ENCODE peak calls at places on chromosomes 12 and 14, in four cellular contexts. One of them, this sample, is unnamed.

GRCh38 chr14:96245710-96246534 is 10.1 kb upstream of the BDKRB1 start:
- DNase-seq in A549: no peak
- DNase-seq in tibial nerve: no peak
- DNase-seq in ovary: no peak
- DNase-seq in this sample: no peak

GRCh38 chr14:74083161-74083560 is 1.1 kb downstream of the ALDH6A1 start:
- DNase-seq in tibial nerve: no peak
- DNase-seq in ovary: no peak
- DNase-seq in A549: no peak
- DNase-seq in this sample: no peak

GRCh38 chr12:55698965-55699364 is 8.7 kb downstream of the ITGA7 start:
- DNase-seq in tibial nerve: no peak
- DNase-seq in A549: no peak
- DNase-seq in ovary: no peak
- DNase-seq in this sample: no peak

GRCh38 chr12:123532808-123533649 is 490 bp downstream of the RILPL1 start:
- DNase-seq in ovary: peak
- DNase-seq in tibial nerve: peak
- DNase-seq in A549: peak
- DNase-seq in this sample: peak

GRCh38 chr14:77009014-77009413 is 19.5 kb downstream of the IRF2BPL start:
- DNase-seq in tibial nerve: no peak
- DNase-seq in A549: no peak
- DNase-seq in ovary: no peak
- DNase-seq in this sample: no peak

GRCh38 chr14:40656301-40656700 is 950.4 kb upstream of the LRFN5 start:
- DNase-seq in tibial nerve: no peak
- DNase-seq in A549: no peak
- DNase-seq in ovary: no peak
- DNase-seq in this sample: no peak

GRCh38 chr12:90548595-90548994 is 406.4 kb downstream of the CCER1 start:
- DNase-seq in tibial nerve: no peak
- DNase-seq in A549: no peak
- DNase-seq in ovary: no peak
- DNase-seq in this sample: no peak

GRCh38 chr12:27984275-27984674 is 11.7 kb upstream of the PTHLH start:
- DNase-seq in ovary: no peak
- DNase-seq in tibial nerve: no peak
- DNase-seq in A549: peak
- DNase-seq in this sample: no peak

GRCh38 chr14:83071888-83072501 is 1538.3 kb upstream of the SEL1L start:
- DNase-seq in tibial nerve: no peak
- DNase-seq in A549: no peak
- DNase-seq in ovary: no peak
- DNase-seq in this sample: no peak

GRCh38 chr12:6978188-6978986 is 7.7 kb downstream of the EMG1 start:
- DNase-seq in tibial nerve: no peak
- DNase-seq in A549: no peak
- DNase-seq in ovary: no peak
- DNase-seq in this sample: no peak

GRCh38 chr12:127051139-127051538 is 1215.8 kb upstream of the TMEM132C start:
- DNase-seq in A549: no peak
- DNase-seq in tibial nerve: no peak
- DNase-seq in ovary: no peak
- DNase-seq in this sample: no peak

GRCh38 chr12:1217191-1217949 is 226.3 kb downstream of the ERC1 start:
- DNase-seq in A549: no peak
- DNase-seq in tibial nerve: no peak
- DNase-seq in ovary: no peak
- DNase-seq in this sample: no peak

GRCh38 chr12:124550123-124551089 is 17.0 kb downstream of the NCOR2 start:
- DNase-seq in A549: no peak
- DNase-seq in tibial nerve: no peak
- DNase-seq in ovary: no peak
- DNase-seq in this sample: no peak

GRCh38 chr12:108777156-108777555 is 45.8 kb upstream of the CORO1C start:
- DNase-seq in tibial nerve: no peak
- DNase-seq in ovary: no peak
- DNase-seq in A549: no peak
- DNase-seq in this sample: no peak

GRCh38 chr14:30267141-30267540 is 291.8 kb upstream of the G2E3 start:
- DNase-seq in tibial nerve: no peak
- DNase-seq in ovary: no peak
- DNase-seq in A549: no peak
- DNase-seq in this sample: no peak

GRCh38 chr12:54591001-54591591 is 2.6 kb upstream of the PPP1R1A start:
- DNase-seq in tibial nerve: no peak
- DNase-seq in ovary: no peak
- DNase-seq in A549: no peak
- DNase-seq in this sample: no peak

GRCh38 chr12:4116251-4117111 is 157.1 kb upstream of the CCND2 start:
- DNase-seq in A549: no peak
- DNase-seq in ovary: no peak
- DNase-seq in tibial nerve: no peak
- DNase-seq in this sample: no peak

GRCh38 chr14:50363734-50364113 is 33.0 kb downstream of the CDKL1 start:
- DNase-seq in ovary: no peak
- DNase-seq in tibial nerve: no peak
- DNase-seq in A549: no peak
- DNase-seq in this sample: no peak

GRCh38 chr12:13133886-13134285 is 30.4 kb upstream of the GSG1 start:
- DNase-seq in ovary: no peak
- DNase-seq in tibial nerve: no peak
- DNase-seq in A549: no peak
- DNase-seq in this sample: no peak

GRCh38 chr14:38342803-38343202 is 86.9 kb upstream of the CLEC14A start:
- DNase-seq in tibial nerve: no peak
- DNase-seq in ovary: no peak
- DNase-seq in A549: no peak
- DNase-seq in this sample: no peak

GRCh38 chr14:61498811-61499210 is 177.4 kb downstream of the PRKCH start:
- DNase-seq in tibial nerve: no peak
- DNase-seq in A549: no peak
- DNase-seq in ovary: no peak
- DNase-seq in this sample: no peak

GRCh38 chr12:29991924-29992323 is 208.2 kb upstream of the TMTC1 start:
- DNase-seq in A549: no peak
- DNase-seq in tibial nerve: no peak
- DNase-seq in ovary: no peak
- DNase-seq in this sample: no peak

GRCh38 chr12:86193931-86194330 is 62.3 kb downstream of the MGAT4C start:
- DNase-seq in ovary: no peak
- DNase-seq in tibial nerve: no peak
- DNase-seq in A549: no peak
- DNase-seq in this sample: no peak

GRCh38 chr14:59186316-59186715 is 2.2 kb upstream of the DAAM1 start:
- DNase-seq in ovary: no peak
- DNase-seq in A549: no peak
- DNase-seq in tibial nerve: no peak
- DNase-seq in this sample: no peak

GRCh38 chr14:76253111-76253510 is 101.4 kb downstream of the GPATCH2L start:
- DNase-seq in tibial nerve: no peak
- DNase-seq in A549: no peak
- DNase-seq in ovary: no peak
- DNase-seq in this sample: no peak

GRCh38 chr12:188910-189621 is 24.9 kb downstream of the SLC6A12 start:
- DNase-seq in tibial nerve: no peak
- DNase-seq in A549: peak
- DNase-seq in ovary: peak
- DNase-seq in this sample: peak

GRCh38 chr14:103296007-103296406 is 38.0 kb upstream of the EIF5 start:
- DNase-seq in A549: no peak
- DNase-seq in ovary: no peak
- DNase-seq in tibial nerve: no peak
- DNase-seq in this sample: no peak

GRCh38 chr14:55789442-55789841 is 209.4 kb downstream of the KTN1 start:
- DNase-seq in ovary: no peak
- DNase-seq in tibial nerve: no peak
- DNase-seq in A549: no peak
- DNase-seq in this sample: no peak

GRCh38 chr14:70685480-70686197 is 43.9 kb downstream of the TTC9 start:
- DNase-seq in A549: no peak
- DNase-seq in ovary: no peak
- DNase-seq in tibial nerve: no peak
- DNase-seq in this sample: no peak

GRCh38 chr12:121289962-121290361 is 6.5 kb downstream of the CAMKK2 start:
- DNase-seq in tibial nerve: no peak
- DNase-seq in ovary: no peak
- DNase-seq in A549: no peak
- DNase-seq in this sample: no peak

GRCh38 chr12:18805516-18806248 is 67.8 kb downstream of the CAPZA3 start:
- DNase-seq in ovary: no peak
- DNase-seq in A549: no peak
- DNase-seq in tibial nerve: no peak
- DNase-seq in this sample: no peak

GRCh38 chr12:123741937-123742572 is 20.0 kb upstream of the DNAH10 start:
- DNase-seq in A549: no peak
- DNase-seq in tibial nerve: no peak
- DNase-seq in ovary: no peak
- DNase-seq in this sample: no peak

GRCh38 chr14:31080060-31080459 is 53.9 kb upstream of the STRN3 start:
- DNase-seq in A549: no peak
- DNase-seq in tibial nerve: no peak
- DNase-seq in ovary: no peak
- DNase-seq in this sample: no peak

GRCh38 chr14:90549794-90550591 is 153.2 kb downstream of the CALM1 start:
- DNase-seq in ovary: no peak
- DNase-seq in tibial nerve: no peak
- DNase-seq in A549: no peak
- DNase-seq in this sample: no peak
- TF ChIP-seq CTCF in ovary: no peak
- TF ChIP-seq CTCF in tibial nerve: no peak
- TF ChIP-seq CTCF in A549: no peak
- TF ChIP-seq CTCF in this sample: no peak

DNA sequence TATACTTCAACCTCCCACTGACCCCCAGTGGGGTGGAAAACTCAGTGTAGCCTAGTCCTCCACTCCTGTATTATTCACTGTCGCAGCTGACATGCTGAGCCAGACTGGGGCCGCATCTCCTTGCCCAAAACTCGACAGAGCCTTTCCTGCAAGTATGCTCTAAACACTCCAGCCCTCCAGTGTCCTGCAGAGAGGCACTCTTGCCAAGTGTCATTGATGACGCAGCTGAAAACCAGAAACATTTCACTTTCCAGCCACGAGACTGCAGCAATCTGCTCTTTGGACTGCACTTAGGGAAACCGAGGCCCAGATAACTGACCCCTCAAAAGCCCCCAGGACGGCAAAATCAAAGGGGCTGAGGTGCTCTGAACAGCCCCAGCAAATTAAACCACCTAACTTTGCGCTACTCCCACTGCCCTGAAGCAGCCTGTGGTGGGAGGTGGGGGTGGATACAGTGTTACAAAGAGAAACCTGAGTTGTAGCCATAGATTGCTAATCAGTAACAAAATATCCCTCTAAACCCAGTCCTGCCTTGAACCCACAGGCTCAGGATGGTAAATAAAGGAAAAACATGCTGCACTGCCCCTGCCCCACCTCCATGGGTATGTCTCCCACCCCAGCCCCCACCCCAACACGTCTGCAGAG is 2.6 kb downstream of the CCDC85C start:
- DNase-seq in ovary: no peak
- DNase-seq in tibial nerve: no peak
- DNase-seq in A549: no peak
- DNase-seq in this sample: no peak
- TF ChIP-seq EP300 in ovary: no peak
- TF ChIP-seq EP300 in tibial nerve: no peak
- TF ChIP-seq EP300 in A549: no peak
- TF ChIP-seq EP300 in this sample: no peak

GRCh38 chr14:23881292-23881691 is 72.3 kb upstream of the DHRS4 start:
- DNase-seq in A549: no peak
- DNase-seq in ovary: no peak
- DNase-seq in tibial nerve: no peak
- DNase-seq in this sample: no peak
- TF ChIP-seq CTCF in A549: no peak
- TF ChIP-seq CTCF in ovary: no peak
- TF ChIP-seq CTCF in tibial nerve: no peak
- TF ChIP-seq CTCF in this sample: no peak

DNA sequence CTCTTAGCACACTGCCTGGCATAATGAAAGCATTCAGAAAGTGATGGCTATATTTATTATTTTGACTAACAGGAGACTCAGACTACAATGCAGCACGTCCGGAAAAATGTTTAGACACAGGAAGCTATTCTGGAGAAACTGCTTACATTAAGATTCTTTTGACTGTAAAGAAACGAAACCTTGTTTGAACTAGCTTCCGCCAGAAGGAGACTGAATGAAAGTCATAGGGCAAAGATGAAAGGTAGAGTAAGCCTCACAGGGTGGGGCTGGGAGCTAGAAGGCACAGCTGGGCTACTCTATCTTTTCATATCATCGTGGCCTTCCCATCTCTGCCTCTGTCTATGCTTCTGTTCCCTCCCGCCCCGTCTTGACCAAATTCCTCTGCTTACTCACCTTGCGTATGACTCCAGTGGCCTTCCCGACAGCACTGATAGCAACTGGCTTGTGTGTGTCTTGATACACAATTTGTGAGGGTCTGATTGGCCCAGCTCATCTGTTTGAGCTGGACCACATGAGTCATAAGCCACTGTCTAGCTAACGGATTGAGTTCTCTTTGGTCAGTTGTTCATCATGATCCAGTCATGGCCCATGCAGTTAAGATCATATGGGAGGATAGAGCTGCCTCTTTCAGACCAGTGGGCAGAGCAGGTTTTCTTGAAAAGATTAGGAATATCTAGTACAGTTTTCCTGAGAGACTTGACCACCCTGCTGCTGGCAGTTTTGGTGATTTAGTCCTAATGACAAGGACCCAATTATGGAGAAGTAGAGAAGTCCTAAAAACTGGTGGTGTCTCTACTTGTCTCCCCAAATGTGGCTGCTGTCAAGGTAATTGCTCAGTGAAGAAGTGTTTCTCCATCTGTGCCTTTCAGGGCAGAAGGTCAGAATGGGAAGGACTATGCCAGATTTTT is 151.5 kb upstream of the SLC38A2 start:
- DNase-seq in tibial nerve: no peak
- DNase-seq in ovary: no peak
- DNase-seq in A549: peak
- DNase-seq in this sample: no peak
- TF ChIP-seq EP300 in tibial nerve: no peak
- TF ChIP-seq EP300 in ovary: no peak
- TF ChIP-seq EP300 in A549: peak
- TF ChIP-seq EP300 in this sample: no peak